ENCODE peak calls at places on chromosomes 11 and 22, in seven cellular contexts. One of them, this sample, is unnamed.

GRCh38 chr11:110031171-110031570 is 62.0 kb upstream of the ZC3H12C start:
- DNase-seq in right cardiac atrium: no peak
- DNase-seq in astrocyte: no peak
- DNase-seq in OCI-M1: no peak
- DNase-seq in cardiac muscle cell: no peak
- DNase-seq in posterior cingulate gyrus: no peak
- DNase-seq in AG04450: no peak
- DNase-seq in this sample: no peak

GRCh38 chr11:77819921-77820564 is 479 bp downstream of the RSF1 start:
- DNase-seq in right cardiac atrium: peak
- DNase-seq in astrocyte: peak
- DNase-seq in OCI-M1: peak
- DNase-seq in cardiac muscle cell: peak
- DNase-seq in posterior cingulate gyrus: no peak
- DNase-seq in AG04450: no peak
- DNase-seq in this sample: no peak

GRCh38 chr11:68008381-68009337 is 1.5 kb upstream of the ALDH3B1 start:
- DNase-seq in right cardiac atrium: peak
- DNase-seq in astrocyte: no peak
- DNase-seq in OCI-M1: no peak
- DNase-seq in cardiac muscle cell: no peak
- DNase-seq in posterior cingulate gyrus: no peak
- DNase-seq in AG04450: no peak
- DNase-seq in this sample: no peak

GRCh38 chr11:73233211-73233610 is 15.1 kb downstream of the P2RY2 start:
- DNase-seq in right cardiac atrium: no peak
- DNase-seq in astrocyte: no peak
- DNase-seq in OCI-M1: no peak
- DNase-seq in cardiac muscle cell: no peak
- DNase-seq in posterior cingulate gyrus: no peak
- DNase-seq in AG04450: no peak
- DNase-seq in this sample: no peak

GRCh38 chr11:12727556-12728070 is 53.4 kb downstream of the TEAD1 start:
- DNase-seq in right cardiac atrium: no peak
- DNase-seq in astrocyte: peak
- DNase-seq in OCI-M1: no peak
- DNase-seq in cardiac muscle cell: no peak
- DNase-seq in posterior cingulate gyrus: no peak
- DNase-seq in AG04450: no peak
- DNase-seq in this sample: no peak

GRCh38 chr11:73760066-73760679 is 701 bp downstream of the RAB6A start:
- DNase-seq in right cardiac atrium: peak
- DNase-seq in astrocyte: no peak
- DNase-seq in OCI-M1: peak
- DNase-seq in cardiac muscle cell: peak
- DNase-seq in posterior cingulate gyrus: peak
- DNase-seq in AG04450: no peak
- DNase-seq in this sample: peak

GRCh38 chr11:132604446-132604845 is 927.9 kb downstream of the OPCML start:
- DNase-seq in right cardiac atrium: no peak
- DNase-seq in astrocyte: peak
- DNase-seq in OCI-M1: no peak
- DNase-seq in cardiac muscle cell: no peak
- DNase-seq in posterior cingulate gyrus: no peak
- DNase-seq in AG04450: peak
- DNase-seq in this sample: no peak

GRCh38 chr22:26045051-26045450 is 124.2 kb upstream of the SEZ6L start:
- DNase-seq in right cardiac atrium: peak
- DNase-seq in astrocyte: no peak
- DNase-seq in OCI-M1: no peak
- DNase-seq in cardiac muscle cell: no peak
- DNase-seq in posterior cingulate gyrus: no peak
- DNase-seq in AG04450: no peak
- DNase-seq in this sample: no peak

GRCh38 chr11:2294340-2295290 is 7.1 kb downstream of the C11orf21 start:
- DNase-seq in right cardiac atrium: no peak
- DNase-seq in astrocyte: no peak
- DNase-seq in OCI-M1: no peak
- DNase-seq in cardiac muscle cell: no peak
- DNase-seq in posterior cingulate gyrus: no peak
- DNase-seq in AG04450: no peak
- DNase-seq in this sample: no peak

GRCh38 chr22:25668437-25668836 is 73.6 kb upstream of the MYO18B start:
- DNase-seq in right cardiac atrium: peak
- DNase-seq in astrocyte: peak
- DNase-seq in OCI-M1: no peak
- DNase-seq in cardiac muscle cell: no peak
- DNase-seq in posterior cingulate gyrus: no peak
- DNase-seq in AG04450: no peak
- DNase-seq in this sample: no peak

GRCh38 chr11:104556606-104557301 is 341.5 kb downstream of the CASP12 start:
- DNase-seq in right cardiac atrium: no peak
- DNase-seq in astrocyte: no peak
- DNase-seq in OCI-M1: peak
- DNase-seq in cardiac muscle cell: no peak
- DNase-seq in posterior cingulate gyrus: no peak
- DNase-seq in AG04450: no peak
- DNase-seq in this sample: no peak

GRCh38 chr11:9923280-9923679 is 259.4 kb downstream of the SWAP70 start:
- DNase-seq in right cardiac atrium: no peak
- DNase-seq in astrocyte: no peak
- DNase-seq in OCI-M1: no peak
- DNase-seq in cardiac muscle cell: no peak
- DNase-seq in posterior cingulate gyrus: no peak
- DNase-seq in AG04450: no peak
- DNase-seq in this sample: no peak

GRCh38 chr22:37777122-37777687 is 30.5 kb upstream of the GCAT start:
- DNase-seq in right cardiac atrium: no peak
- DNase-seq in astrocyte: peak
- DNase-seq in OCI-M1: peak
- DNase-seq in cardiac muscle cell: no peak
- DNase-seq in posterior cingulate gyrus: no peak
- DNase-seq in AG04450: peak
- DNase-seq in this sample: no peak

GRCh38 chr22:19903031-19903430 is 38.5 kb upstream of the COMT start:
- DNase-seq in right cardiac atrium: peak
- DNase-seq in astrocyte: no peak
- DNase-seq in OCI-M1: no peak
- DNase-seq in cardiac muscle cell: peak
- DNase-seq in posterior cingulate gyrus: no peak
- DNase-seq in AG04450: no peak
- DNase-seq in this sample: no peak

GRCh38 chr22:42131562-42131961 is 952 bp upstream of the CYP2D6 start:
- DNase-seq in right cardiac atrium: no peak
- DNase-seq in astrocyte: no peak
- DNase-seq in OCI-M1: no peak
- DNase-seq in cardiac muscle cell: no peak
- DNase-seq in posterior cingulate gyrus: no peak
- DNase-seq in AG04450: no peak
- DNase-seq in this sample: no peak

GRCh38 chr11:108084811-108085210 is 36.6 kb upstream of the ACAT1 start:
- DNase-seq in right cardiac atrium: no peak
- DNase-seq in astrocyte: no peak
- DNase-seq in OCI-M1: no peak
- DNase-seq in cardiac muscle cell: no peak
- DNase-seq in posterior cingulate gyrus: no peak
- DNase-seq in AG04450: no peak
- DNase-seq in this sample: no peak

GRCh38 chr22:44249376-44250147 is 63.2 kb downstream of the SHISAL1 start:
- DNase-seq in right cardiac atrium: no peak
- DNase-seq in astrocyte: no peak
- DNase-seq in OCI-M1: no peak
- DNase-seq in cardiac muscle cell: no peak
- DNase-seq in posterior cingulate gyrus: no peak
- DNase-seq in AG04450: no peak
- DNase-seq in this sample: no peak

GRCh38 chr11:5809905-5810792 is 1.4 kb downstream of the OR52N2 start:
- DNase-seq in right cardiac atrium: no peak
- DNase-seq in astrocyte: no peak
- DNase-seq in OCI-M1: peak
- DNase-seq in cardiac muscle cell: no peak
- DNase-seq in posterior cingulate gyrus: no peak
- DNase-seq in AG04450: no peak
- DNase-seq in this sample: no peak

GRCh38 chr11:87437844-87438223 is 400.1 kb downstream of the TMEM135 start:
- DNase-seq in right cardiac atrium: no peak
- DNase-seq in astrocyte: peak
- DNase-seq in OCI-M1: no peak
- DNase-seq in cardiac muscle cell: no peak
- DNase-seq in posterior cingulate gyrus: no peak
- DNase-seq in AG04450: no peak
- DNase-seq in this sample: no peak

GRCh38 chr11:95134491-95134890 is 44.8 kb downstream of the ENDOD1 start:
- DNase-seq in right cardiac atrium: peak
- DNase-seq in astrocyte: peak
- DNase-seq in OCI-M1: no peak
- DNase-seq in cardiac muscle cell: no peak
- DNase-seq in posterior cingulate gyrus: peak
- DNase-seq in AG04450: no peak
- DNase-seq in this sample: no peak

GRCh38 chr22:38135133-38135706 is 24.7 kb upstream of the BAIAP2L2 start:
- DNase-seq in right cardiac atrium: no peak
- DNase-seq in astrocyte: peak
- DNase-seq in OCI-M1: peak
- DNase-seq in cardiac muscle cell: no peak
- DNase-seq in posterior cingulate gyrus: no peak
- DNase-seq in AG04450: peak
- DNase-seq in this sample: no peak

GRCh38 chr11:120959189-120959588 is 64.7 kb upstream of the TBCEL start:
- DNase-seq in right cardiac atrium: no peak
- DNase-seq in astrocyte: no peak
- DNase-seq in OCI-M1: no peak
- DNase-seq in cardiac muscle cell: no peak
- DNase-seq in posterior cingulate gyrus: no peak
- DNase-seq in AG04450: no peak
- DNase-seq in this sample: no peak

GRCh38 chr11:1227551-1228182 is 4.8 kb downstream of the MUC5B start:
- DNase-seq in right cardiac atrium: peak
- DNase-seq in astrocyte: no peak
- DNase-seq in OCI-M1: no peak
- DNase-seq in cardiac muscle cell: no peak
- DNase-seq in posterior cingulate gyrus: no peak
- DNase-seq in AG04450: no peak
- DNase-seq in this sample: no peak

GRCh38 chr11:36360833-36361232 is 64.7 kb downstream of the PRR5L start:
- DNase-seq in right cardiac atrium: no peak
- DNase-seq in astrocyte: no peak
- DNase-seq in OCI-M1: peak
- DNase-seq in cardiac muscle cell: no peak
- DNase-seq in posterior cingulate gyrus: no peak
- DNase-seq in AG04450: no peak
- DNase-seq in this sample: no peak

GRCh38 chr22:45846952-45847351 is 130.0 kb downstream of the WNT7B start:
- DNase-seq in right cardiac atrium: no peak
- DNase-seq in astrocyte: no peak
- DNase-seq in OCI-M1: no peak
- DNase-seq in cardiac muscle cell: peak
- DNase-seq in posterior cingulate gyrus: no peak
- DNase-seq in AG04450: no peak
- DNase-seq in this sample: no peak

GRCh38 chr11:67269401-67270255 is 3.4 kb downstream of the GRK2 start:
- DNase-seq in right cardiac atrium: peak
- DNase-seq in astrocyte: no peak
- DNase-seq in OCI-M1: no peak
- DNase-seq in cardiac muscle cell: no peak
- DNase-seq in posterior cingulate gyrus: no peak
- DNase-seq in AG04450: no peak
- DNase-seq in this sample: no peak

GRCh38 chr11:114059984-114060401 is 482 bp downstream of the ZBTB16 start:
- DNase-seq in right cardiac atrium: peak
- DNase-seq in astrocyte: no peak
- DNase-seq in OCI-M1: peak
- DNase-seq in cardiac muscle cell: peak
- DNase-seq in posterior cingulate gyrus: no peak
- DNase-seq in AG04450: no peak
- DNase-seq in this sample: no peak

GRCh38 chr11:83611616-83612015 is 325.4 kb upstream of the CCDC90B start:
- DNase-seq in right cardiac atrium: no peak
- DNase-seq in astrocyte: no peak
- DNase-seq in OCI-M1: no peak
- DNase-seq in cardiac muscle cell: no peak
- DNase-seq in posterior cingulate gyrus: no peak
- DNase-seq in AG04450: no peak
- DNase-seq in this sample: no peak

GRCh38 chr11:83410605-83411565 is 124.7 kb upstream of the CCDC90B start:
- DNase-seq in right cardiac atrium: no peak
- DNase-seq in astrocyte: no peak
- DNase-seq in OCI-M1: no peak
- DNase-seq in cardiac muscle cell: no peak
- DNase-seq in posterior cingulate gyrus: no peak
- DNase-seq in AG04450: no peak
- DNase-seq in this sample: no peak

GRCh38 chr11:47523491-47524199 is 29.3 kb downstream of the CELF1 start:
- DNase-seq in right cardiac atrium: no peak
- DNase-seq in astrocyte: peak
- DNase-seq in OCI-M1: peak
- DNase-seq in cardiac muscle cell: peak
- DNase-seq in posterior cingulate gyrus: no peak
- DNase-seq in AG04450: peak
- DNase-seq in this sample: no peak

GRCh38 chr22:37982151-37982838 is 2.1 kb downstream of the SOX10 start:
- DNase-seq in right cardiac atrium: peak
- DNase-seq in astrocyte: no peak
- DNase-seq in OCI-M1: no peak
- DNase-seq in cardiac muscle cell: no peak
- DNase-seq in posterior cingulate gyrus: no peak
- DNase-seq in AG04450: no peak
- DNase-seq in this sample: no peak

GRCh38 chr11:97461934-97462333 is 1072.1 kb downstream of the JRKL start:
- DNase-seq in right cardiac atrium: no peak
- DNase-seq in astrocyte: no peak
- DNase-seq in OCI-M1: no peak
- DNase-seq in cardiac muscle cell: no peak
- DNase-seq in posterior cingulate gyrus: no peak
- DNase-seq in AG04450: no peak
- DNase-seq in this sample: no peak

GRCh38 chr11:26063915-26064314 is 268.0 kb upstream of the ANO3 start:
- DNase-seq in right cardiac atrium: no peak
- DNase-seq in astrocyte: no peak
- DNase-seq in OCI-M1: no peak
- DNase-seq in cardiac muscle cell: no peak
- DNase-seq in posterior cingulate gyrus: no peak
- DNase-seq in AG04450: no peak
- DNase-seq in this sample: no peak

GRCh38 chr11:128226106-128226716 is 361.1 kb downstream of the ETS1 start:
- DNase-seq in right cardiac atrium: no peak
- DNase-seq in astrocyte: no peak
- DNase-seq in OCI-M1: no peak
- DNase-seq in cardiac muscle cell: no peak
- DNase-seq in posterior cingulate gyrus: no peak
- DNase-seq in AG04450: no peak
- DNase-seq in this sample: no peak

GRCh38 chr11:16902979-16903378 is 111.2 kb downstream of the PLEKHA7 start:
- DNase-seq in right cardiac atrium: no peak
- DNase-seq in astrocyte: no peak
- DNase-seq in OCI-M1: no peak
- DNase-seq in cardiac muscle cell: no peak
- DNase-seq in posterior cingulate gyrus: no peak
- DNase-seq in AG04450: no peak
- DNase-seq in this sample: no peak

GRCh38 chr22:45968003-45968650 is 8.8 kb downstream of the WNT7B start:
- DNase-seq in right cardiac atrium: no peak
- DNase-seq in astrocyte: peak
- DNase-seq in OCI-M1: no peak
- DNase-seq in cardiac muscle cell: no peak
- DNase-seq in posterior cingulate gyrus: no peak
- DNase-seq in AG04450: no peak
- DNase-seq in this sample: no peak

GRCh38 chr11:106076421-106076922 is 675 bp downstream of the KBTBD3 start:
- DNase-seq in right cardiac atrium: no peak
- DNase-seq in astrocyte: peak
- DNase-seq in OCI-M1: no peak
- DNase-seq in cardiac muscle cell: peak
- DNase-seq in posterior cingulate gyrus: no peak
- DNase-seq in AG04450: no peak
- DNase-seq in this sample: peak

This sample was measured in substantia nigra.